ENCODE peak calls at places on chromosomes 4 and X, in ten cellular contexts. X, Z, R, M, U, T, W, C, Y and H are unnamed samples.

GRCh38 chr4:86762649-86763048 is 86.5 kb downstream of the SLC10A6 start:
- DNase-seq in X (no peak), Z (no peak), R (no peak), M (no peak), U (no peak), T (no peak), W (no peak), C (no peak), Y (no peak), H (no peak)

GRCh38 chr4:15612136-15612535 is 43.0 kb downstream of the FBXL5 start:
- DNase-seq in X (no peak), Z (no peak), R (no peak), M (no peak), U (no peak), T (no peak), W (no peak), C (no peak), Y (no peak), H (no peak)

GRCh38 chr4:70741872-70742271 is 20.1 kb downstream of the RUFY3 start:
- DNase-seq in X (no peak), Z (no peak), R (no peak), M (no peak), U (no peak), T (no peak), W (peak), C (no peak), Y (no peak), H (no peak)

GRCh38 chrX:5559386-5559785 is 669.3 kb downstream of the NLGN4X start:
- DNase-seq in X (no peak), Z (no peak), R (no peak), M (no peak), U (no peak), T (no peak), W (no peak), C (no peak), Y (no peak), H (no peak)

GRCh38 chr4:26034849-26035248 is 120.8 kb downstream of the SMIM20 start:
- DNase-seq in X (no peak), Z (no peak), R (no peak), M (no peak), U (no peak), T (no peak), W (no peak), C (no peak), Y (no peak), H (no peak)

GRCh38 chrX:123993326-123993725 is 31.8 kb downstream of the STAG2 start:
- DNase-seq in X (peak), Z (peak), R (peak), M (peak), U (no peak), T (no peak), W (peak), C (no peak), Y (no peak), H (no peak)

GRCh38 chr4:100591156-100591876 is 73.5 kb upstream of the EMCN start:
- DNase-seq in X (no peak), Z (no peak), R (no peak), M (no peak), U (no peak), T (no peak), W (no peak), C (peak), Y (no peak), H (no peak)

GRCh38 chr4:68896749-68897148 is 54.9 kb downstream of the UGT2A3 start:
- DNase-seq in X (no peak), Z (no peak), R (no peak), M (no peak), U (no peak), T (no peak), W (no peak), C (no peak), Y (no peak), H (no peak)

GRCh38 chr4:128323401-128323800 is 35.8 kb upstream of the PGRMC2 start:
- DNase-seq in X (no peak), Z (no peak), R (no peak), M (no peak), U (no peak), T (no peak), W (peak), C (no peak), Y (no peak), H (no peak)

GRCh38 chr4:140049924-140050681 is 103.9 kb downstream of the MAML3 start:
- DNase-seq in X (peak), Z (no peak), R (no peak), M (peak), U (no peak), T (no peak), W (peak), C (no peak), Y (no peak), H (no peak)

GRCh38 chr4:17934286-17934685 is 87.3 kb downstream of the LCORL start:
- DNase-seq in X (peak), Z (no peak), R (no peak), M (no peak), U (no peak), T (no peak), W (peak), C (no peak), Y (no peak), H (no peak)
- TF ChIP-seq CTCF in X (peak), Z (peak), R (peak), M (no peak), U (no peak), T (no peak), W (peak), C (no peak), Y (no peak), H (no peak)

DNA sequence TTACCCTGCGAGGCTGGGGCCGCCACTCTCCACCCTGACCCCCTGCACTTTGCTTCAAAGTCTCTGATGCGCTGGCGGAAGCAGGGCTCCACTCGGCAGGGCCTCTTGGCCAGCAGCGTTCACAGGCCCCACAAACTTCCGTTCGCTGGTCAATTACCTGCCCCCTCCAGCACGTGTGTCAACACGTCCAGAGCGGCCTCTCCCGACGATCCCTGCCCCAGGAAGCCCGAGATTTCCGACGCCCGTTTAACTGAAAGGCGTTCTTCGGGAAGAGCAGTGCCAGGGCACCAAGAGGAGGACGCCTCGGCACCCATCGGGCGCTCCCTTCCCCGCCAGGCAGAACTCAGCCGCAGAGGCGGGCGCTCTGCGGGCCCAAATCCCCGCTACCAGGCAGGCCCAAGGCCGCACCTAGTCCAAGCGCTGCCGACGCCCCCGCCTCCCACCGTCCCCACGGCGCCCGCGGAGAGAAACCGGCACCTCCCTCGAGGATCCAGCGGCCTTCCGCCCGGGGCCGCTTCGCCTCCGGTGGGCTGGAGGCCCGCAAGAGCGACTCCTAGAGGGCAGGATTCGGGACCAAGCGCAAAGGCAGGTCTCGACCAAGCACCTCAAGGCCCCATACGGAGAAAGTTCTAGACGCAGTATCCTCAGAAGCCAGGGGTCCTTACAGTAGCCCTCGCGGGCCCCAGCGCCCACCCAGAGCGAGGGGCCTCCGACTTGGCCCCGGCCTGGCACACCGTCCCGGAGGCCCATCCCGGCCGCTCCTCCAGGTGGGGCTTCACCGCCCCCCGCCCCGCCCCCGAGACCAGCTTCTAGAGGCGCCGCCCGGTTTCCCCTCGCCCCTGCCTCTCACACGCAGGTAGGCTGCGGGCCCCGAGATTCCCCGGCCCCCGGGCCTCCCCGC is 586 bp downstream of the BCAP31 start:
- DNase-seq in X (peak), Z (no peak), R (no peak), M (peak), U (peak), T (peak), W (peak), C (peak), Y (peak), H (peak)
- TF ChIP-seq CTCF in X (peak), Z (peak), R (peak), M (no peak), U (no peak), T (peak), W (peak), C (peak), Y (no peak), H (no peak)

GRCh38 chr4:94290245-94290644 is 52.4 kb downstream of the HPGDS start:
- DNase-seq in X (no peak), Z (no peak), R (no peak), M (no peak), U (no peak), T (no peak), W (no peak), C (no peak), Y (no peak), H (no peak)
- TF ChIP-seq CTCF in X (no peak), Z (no peak), R (no peak), M (no peak), U (no peak), T (peak), W (peak), C (no peak), Y (no peak), H (no peak)

GRCh38 chrX:25039036-25039435 is 23.3 kb upstream of the ARX start:
- DNase-seq in X (no peak), Z (no peak), R (no peak), M (no peak), U (no peak), T (no peak), W (no peak), C (no peak), Y (no peak), H (no peak)

GRCh38 chrX:25029288-25029687 is 13.5 kb upstream of the ARX start:
- DNase-seq in X (no peak), Z (no peak), R (no peak), M (no peak), U (no peak), T (no peak), W (no peak), C (no peak), Y (no peak), H (no peak)

DNA sequence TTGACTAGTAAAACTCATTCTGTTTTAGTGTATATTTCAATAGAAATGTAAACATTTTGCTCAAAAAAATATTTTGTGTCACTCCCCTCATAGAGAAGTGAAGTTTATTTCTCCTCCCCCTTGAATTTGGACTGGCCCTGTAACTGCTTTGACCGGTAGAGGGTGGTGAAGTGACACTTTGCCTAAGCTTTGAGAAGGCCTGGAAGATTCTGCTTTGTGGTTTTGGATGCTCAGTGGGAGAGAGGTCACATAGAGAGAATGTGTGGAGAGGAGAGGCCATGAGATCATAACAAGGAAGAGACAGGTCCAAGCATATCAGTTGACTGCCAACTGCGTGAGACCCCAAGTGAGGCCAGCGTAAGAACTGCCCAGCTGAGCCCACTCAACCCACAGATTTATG is 19.1 kb upstream of the ARX start:
- DNase-seq in X (peak), Z (no peak), R (no peak), M (peak), U (no peak), T (no peak), W (peak), C (no peak), Y (no peak), H (no peak)
- TF ChIP-seq CTCF in X (peak), Z (peak), R (no peak), M (peak), U (no peak), T (peak), W (peak), C (no peak), Y (no peak), H (no peak)

GRCh38 chr4:181991374-181991773 is 251.8 kb upstream of the TENM3 start:
- DNase-seq in X (no peak), Z (no peak), R (no peak), M (no peak), U (no peak), T (no peak), W (no peak), C (no peak), Y (no peak), H (no peak)

DNA sequence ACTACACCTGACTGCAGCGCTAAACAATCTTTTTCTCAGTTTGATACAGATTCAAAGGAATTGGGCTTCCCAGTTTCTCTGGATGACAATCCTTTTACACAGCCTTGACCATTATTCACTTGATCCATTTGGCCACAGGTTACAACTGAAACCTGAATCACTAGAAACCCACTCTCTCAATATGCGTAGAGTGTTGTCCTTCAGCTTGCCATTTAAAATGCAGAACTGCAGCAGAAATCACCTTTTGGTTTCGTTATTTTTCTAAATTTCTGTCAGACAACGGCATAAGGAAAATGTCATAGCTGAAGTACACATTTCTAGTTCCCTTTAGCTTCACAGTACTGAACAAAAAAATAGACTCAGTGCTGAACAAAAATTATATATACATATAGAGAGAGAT is 255.8 kb upstream of the TENM3 start:
- DNase-seq in X (no peak), Z (no peak), R (no peak), M (no peak), U (no peak), T (no peak), W (no peak), C (no peak), Y (no peak), H (no peak)
- TF ChIP-seq CTCF in X (no peak), Z (no peak), R (no peak), M (no peak), U (no peak), T (no peak), W (no peak), C (no peak), Y (no peak), H (no peak)

GRCh38 chrX:31038585-31039326 is 33.1 kb downstream of the FTHL17 start:
- DNase-seq in X (peak), Z (peak), R (peak), M (peak), U (peak), T (no peak), W (peak), C (no peak), Y (no peak), H (no peak)
- TF ChIP-seq CTCF in X (peak), Z (peak), R (peak), M (peak), U (peak), T (peak), W (peak), C (peak), Y (no peak), H (no peak)